ENCODE peak calls at places on chromosomes 1 and 21, in five cellular contexts. O, H, X, F and M are unnamed samples.

GRCh38 chr1:151062738-151063371 is 2.7 kb downstream of the MLLT11 start:
- DNase-seq in O (peak), H (no peak), X (peak), F (no peak), M (no peak)

GRCh38 chr21:21971384-21971783 is 973.2 kb downstream of the NCAM2 start:
- DNase-seq in O (no peak), H (no peak), X (no peak), F (no peak), M (no peak)

GRCh38 chr1:65177457-65177856 is 29.5 kb downstream of the AK4 start:
- DNase-seq in O (peak), H (no peak), X (peak), F (no peak), M (no peak)

GRCh38 chr1:91805343-91805801 is 80.6 kb downstream of the TGFBR3 start:
- DNase-seq in O (no peak), H (no peak), X (no peak), F (no peak), M (no peak)

GRCh38 chr1:28180310-28181305 is 4.1 kb upstream of the PTAFR start:
- DNase-seq in O (no peak), H (peak), X (no peak), F (no peak), M (no peak)

GRCh38 chr1:22618056-22618455 is 18.4 kb upstream of the C1QA start:
- DNase-seq in O (no peak), H (no peak), X (no peak), F (no peak), M (no peak)

GRCh38 chr1:224175615-224176014 is 7.4 kb upstream of the DEGS1 start:
- DNase-seq in O (peak), H (no peak), X (no peak), F (no peak), M (no peak)

GRCh38 chr1:36172983-36173382 is 17.0 kb downstream of the MAP7D1 start:
- DNase-seq in O (peak), H (no peak), X (peak), F (no peak), M (no peak)

GRCh38 chr1:22804333-22804906 is 93.8 kb downstream of the EPHB2 start:
- DNase-seq in O (no peak), H (no peak), X (peak), F (no peak), M (no peak)

GRCh38 chr1:98196012-98196411 is 275.2 kb upstream of the DPYD start:
- DNase-seq in O (no peak), H (no peak), X (peak), F (no peak), M (no peak)

GRCh38 chr21:37461494-37461893 is 94.9 kb downstream of the DYRK1A start:
- DNase-seq in O (no peak), H (no peak), X (no peak), F (no peak), M (no peak)

GRCh38 chr1:70871790-70872189 is 175.8 kb downstream of the PTGER3 start:
- DNase-seq in O (no peak), H (no peak), X (no peak), F (no peak), M (no peak)

GRCh38 chr1:111503585-111504060 is at the start of the genes ADORA3 and TMIGD3:
- DNase-seq in O (no peak), H (no peak), X (no peak), F (peak), M (no peak)

GRCh38 chr1:105138445-105138821 is 1388.7 kb downstream of the AMY1C start:
- DNase-seq in O (no peak), H (no peak), X (peak), F (no peak), M (no peak)

GRCh38 chr1:181126871-181127587 is 38.5 kb downstream of the IER5 start:
- DNase-seq in O (no peak), H (peak), X (peak), F (no peak), M (peak)

GRCh38 chr1:24321712-24322635 is 2.8 kb downstream of the GRHL3 start:
- DNase-seq in O (peak), H (peak), X (peak), F (peak), M (no peak)

GRCh38 chr1:181112071-181112929 is 23.8 kb downstream of the IER5 start:
- DNase-seq in O (peak), H (no peak), X (peak), F (no peak), M (no peak)

GRCh38 chr1:30613188-30613587 is 110.2 kb downstream of the MATN1 start:
- DNase-seq in O (no peak), H (no peak), X (peak), F (no peak), M (no peak)

GRCh38 chr1:226424228-226425003 is 16.5 kb upstream of the PARP1 start:
- DNase-seq in O (no peak), H (peak), X (peak), F (peak), M (no peak)

GRCh38 chr1:221030121-221030649 is 150.9 kb downstream of the HLX start:
- DNase-seq in O (no peak), H (no peak), X (no peak), F (no peak), M (no peak)

GRCh38 chr1:240464099-240464498 is 147.9 kb downstream of the GREM2 start:
- DNase-seq in O (no peak), H (no peak), X (peak), F (no peak), M (no peak)

GRCh38 chr1:70979313-70979712 is 68.3 kb downstream of the PTGER3 start:
- DNase-seq in O (no peak), H (no peak), X (no peak), F (no peak), M (no peak)

GRCh38 chr1:47393141-47393540 is 22.9 kb upstream of the FOXE3 start:
- DNase-seq in O (no peak), H (no peak), X (peak), F (no peak), M (no peak)

GRCh38 chr1:56156937-56157336 is 422.4 kb downstream of the PLPP3 start:
- DNase-seq in O (no peak), H (no peak), X (no peak), F (no peak), M (no peak)

GRCh38 chr1:38872401-38873026 is 634 bp downstream of the MYCBP start:
- DNase-seq in O (no peak), H (peak), X (peak), F (peak), M (no peak)

GRCh38 chr1:194598098-194598497 is 1411.7 kb upstream of the B3GALT2 start:
- DNase-seq in O (no peak), H (no peak), X (no peak), F (no peak), M (no peak)

GRCh38 chr1:39269791-39270342 is 65.4 kb downstream of the MACF1 start:
- DNase-seq in O (no peak), H (no peak), X (no peak), F (no peak), M (peak)

GRCh38 chr1:93619507-93620168 is 62.0 kb downstream of the BCAR3 start:
- DNase-seq in O (no peak), H (no peak), X (no peak), F (no peak), M (no peak)

GRCh38 chr1:154463512-154463990 is 38.5 kb upstream of the TDRD10 start:
- DNase-seq in O (peak), H (no peak), X (no peak), F (peak), M (no peak)

GRCh38 chr1:16294219-16295212 is 57.5 kb upstream of the CPLANE2 start:
- DNase-seq in O (no peak), H (no peak), X (peak), F (no peak), M (no peak)